ENCODE peak calls at places on chromosomes 2 and 18, in five cellular contexts. T, Q, U, C and I are unnamed samples. For H3K4me1 and H3K36me3, the result is how much of the 10 kb centered on the place peaks cover.

GRCh38 chr2:134189009-134189717 is 64.7 kb upstream of the MGAT5 start:
- DNase-seq in Q (no peak), U (no peak), C (no peak), T (no peak), I (no peak)

GRCh38 chr2:40403233-40403841 is 48.6 kb downstream of the SLC8A1 start:
- DNase-seq in C (no peak), U (no peak), T (no peak), Q (no peak), I (no peak)

GRCh38 chr18:864872-865273 is 39.8 kb upstream of the ADCYAP1 start:
- DNase-seq in C (peak), Q (peak), T (peak), U (peak), I (peak)

GRCh38 chr2:172968061-172968469 is 107.6 kb upstream of the MAP3K20 start:
- DNase-seq in Q (peak), C (no peak), T (peak), U (no peak), I (peak)

GRCh38 chr2:118224888-118225264 is 136.6 kb downstream of the INSIG2 start:
- DNase-seq in T (no peak), C (peak), Q (no peak), U (peak), I (no peak)

GRCh38 chr2:221779614-221780067 is 207.5 kb upstream of the EPHA4 start:
- DNase-seq in T (no peak), U (no peak), Q (no peak), C (no peak), I (peak)

GRCh38 chr18:45008694-45009372 is 328.1 kb downstream of the SETBP1 start:
- DNase-seq in U (no peak), C (no peak), T (no peak), Q (no peak), I (no peak)

GRCh38 chr2:113240915-113241911 is 37.5 kb downstream of the PAX8 start:
- DNase-seq in C (no peak), U (peak), Q (peak), T (peak), I (peak)

GRCh38 chr2:152925540-152926448 is 207.4 kb downstream of the ARL6IP6 start:
- DNase-seq in Q (peak), C (no peak), T (peak), U (peak), I (peak)

GRCh38 chr18:51089691-51090090 is 59.7 kb downstream of the SMAD4 start:
- DNase-seq in C (no peak), T (no peak), U (no peak), Q (no peak), I (no peak)

GRCh38 chr2:195532628-195533271 is 124.3 kb upstream of the SLC39A10 start:
- DNase-seq in U (peak), C (peak), T (no peak), Q (no peak), I (no peak)

GRCh38 chr2:190069936-190070696 is 7.6 kb upstream of the MSTN start:
- DNase-seq in Q (peak), C (no peak), T (no peak), U (peak), I (peak)

GRCh38 chr2:173427887-173428683 is 73.4 kb downstream of the CDCA7 start:
- DNase-seq in U (peak), C (no peak), T (peak), Q (no peak), I (no peak)

GRCh38 chr18:68456985-68457384 is 257.9 kb downstream of the TMX3 start:
- DNase-seq in U (no peak), Q (no peak), T (no peak), C (no peak), I (no peak)

GRCh38 chr2:183809404-183809803 is 685.2 kb downstream of the NUP35 start:
- DNase-seq in C (no peak), T (no peak), Q (no peak), U (no peak), I (no peak)

GRCh38 chr2:58484201-58484600 is 243.1 kb upstream of the FANCL start:
- DNase-seq in C (no peak), T (no peak), Q (no peak), U (no peak), I (no peak)

GRCh38 chr2:110105608-110106467 is 9.8 kb downstream of the MALL start:
- DNase-seq in Q (no peak), C (no peak), T (no peak), U (peak), I (peak)

GRCh38 chr2:150410809-150411208 is 76.7 kb downstream of the RND3 start:
- DNase-seq in Q (no peak), C (no peak), T (no peak), U (no peak), I (peak)

GRCh38 chr18:45054595-45054994 is 373.9 kb downstream of the SETBP1 start:
- DNase-seq in U (no peak), C (no peak), Q (no peak), T (no peak), I (no peak)

GRCh38 chr2:68909793-68910674 is 38.8 kb upstream of the BMP10 start:
- DNase-seq in T (no peak), C (peak), Q (peak), U (peak), I (peak)

GRCh38 chr2:127175821-127176354 is 44.2 kb downstream of the CYP27C1 start:
- DNase-seq in U (no peak), C (no peak), Q (peak), T (no peak), I (no peak)

GRCh38 chr2:136384541-136385303 is 266.8 kb upstream of the CXCR4 start:
- DNase-seq in C (peak), U (peak), T (no peak), Q (peak), I (peak)

GRCh38 chr2:190679813-190680591 is 31.1 kb downstream of the NAB1 start:
- DNase-seq in T (peak), Q (peak), U (peak), C (peak), I (peak)

GRCh38 chr2:11708106-11708505 is 38.1 kb upstream of the NTSR2 start:
- DNase-seq in U (no peak), T (no peak), C (no peak), Q (peak), I (no peak)

GRCh38 chr2:102301867-102302362 is 9.4 kb upstream of the IL1RL1 start:
- DNase-seq in C (peak), T (no peak), Q (peak), U (peak), I (no peak)

GRCh38 chr2:224945134-224945533 is 97.1 kb downstream of the DOCK10 start:
- DNase-seq in T (no peak), Q (no peak), U (no peak), C (no peak), I (no peak)
- H3K4me1 ChIP-seq in T (under half), Q (under half), U (under half), C (half or more), I (under half)

DNA sequence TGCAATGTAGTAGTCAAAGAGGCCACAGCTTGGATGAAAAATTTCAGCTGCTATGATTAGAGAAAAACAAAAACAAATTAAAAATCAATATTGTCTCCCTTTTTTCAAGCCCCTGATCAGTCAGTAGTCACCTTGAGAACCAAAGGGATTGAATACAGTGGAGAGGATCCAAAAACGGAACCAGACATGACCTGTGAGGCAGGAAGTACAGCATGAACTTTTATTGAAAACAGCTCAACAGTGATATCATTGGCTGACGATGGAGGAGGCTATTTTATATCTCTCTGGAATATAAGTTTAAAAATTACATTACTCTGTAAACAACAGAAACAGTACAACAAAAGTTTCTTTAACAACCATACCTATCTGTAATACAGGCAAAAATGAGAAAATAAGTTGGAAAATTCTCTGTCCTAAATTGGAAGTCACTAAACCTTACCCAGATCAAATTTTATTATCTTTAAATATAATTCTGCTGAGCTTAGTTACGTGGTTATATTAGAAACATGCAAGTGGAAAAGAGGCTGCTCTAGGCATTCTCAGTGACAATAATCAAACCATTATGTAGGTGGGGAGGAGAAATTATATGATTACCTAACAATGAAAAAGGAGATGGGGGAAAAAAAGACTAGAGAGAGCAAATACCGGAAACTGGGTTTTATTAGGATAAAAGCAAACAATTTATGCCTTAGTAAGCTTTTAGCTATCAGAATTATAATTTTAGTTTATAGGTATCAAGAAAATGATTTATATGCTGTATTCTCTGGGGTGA is 53.0 kb downstream of the PHLPP1 start:
- DNase-seq in C (no peak), T (no peak), Q (no peak), U (no peak), I (no peak)
- H3K4me3 ChIP-seq in C (no peak), T (no peak), Q (no peak), U (no peak), I (no peak)

DNA sequence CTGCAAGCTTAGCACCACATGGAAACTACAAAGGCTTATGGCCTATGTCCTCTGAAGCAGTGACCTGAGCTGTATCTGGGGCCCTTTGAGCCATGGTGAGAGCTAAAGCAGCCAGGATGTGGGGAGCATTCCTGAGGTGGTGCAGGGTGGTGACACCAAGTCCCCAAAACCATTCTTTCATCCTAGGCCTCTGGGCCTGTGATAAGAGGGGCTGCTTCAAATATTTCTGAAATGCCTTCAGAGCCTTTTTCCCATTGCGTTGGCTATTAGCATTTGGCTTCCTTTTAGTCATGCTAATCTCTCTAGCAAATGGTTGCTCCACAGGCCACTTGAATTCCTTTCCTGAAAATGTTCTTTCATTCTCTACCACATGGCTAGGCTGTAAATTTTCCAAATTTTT is 13.4 kb downstream of the CCDC150 start:
- DNase-seq in U (no peak), C (no peak), T (no peak), Q (no peak), I (no peak)
- H3K36me3 ChIP-seq in U (under half), C (under half), T (under half), Q (under half), I (under half)

GRCh38 chr2:105868060-105868459 is 123.3 kb downstream of the NCK2 start:
- DNase-seq in C (no peak), U (no peak), Q (no peak), T (no peak), I (no peak)
- H3K4me1 ChIP-seq in C (half or more), U (under half), Q (under half), T (half or more), I (under half)